ENCODE peak calls at places on chromosomes 12 and 14, in five cellular contexts. W, V, O, R and C are unnamed samples.
A peak's percentile ranks its signal among the peaks of the same experiment; 100 is the strongest.

GRCh38 chr12:119594772-119595445 is 1.3 kb downstream of the TMEM233 start:
- DNase-seq in R (no peak), V (no peak), W (no peak), O (no peak), C (no peak)

GRCh38 chr12:88993655-88994054 is 358.6 kb downstream of the DUSP6 start:
- DNase-seq in V (no peak), R (no peak), W (no peak), O (peak; percentile 61), C (peak; percentile 41)

GRCh38 chr12:102172436-102172835 is 25.2 kb downstream of the PMCH start:
- DNase-seq in R (no peak), V (no peak), W (no peak), O (peak; percentile 70), C (no peak)

GRCh38 chr12:108852674-108853073 is 4.7 kb downstream of the SSH1 start:
- DNase-seq in O (no peak), V (no peak), R (no peak), W (no peak), C (no peak)

GRCh38 chr12:14928946-14929345 is 9.4 kb downstream of the ERP27 start:
- DNase-seq in R (no peak), V (no peak), W (no peak), O (no peak), C (peak; percentile 25)

GRCh38 chr14:20661197-20661596 is 19.7 kb upstream of the OR6S1 start:
- DNase-seq in W (no peak), R (no peak), O (no peak), V (no peak), C (no peak)

GRCh38 chr14:74712499-74713394 is at the start of the genes AREL1 and FCF1:
- DNase-seq in O (peak; percentile 88), R (peak; percentile 68), W (peak; percentile 56), V (peak; percentile 56), C (no peak)

GRCh38 chr12:126084480-126084879 is 1019.2 kb downstream of the AACS start:
- DNase-seq in R (no peak), O (no peak), W (no peak), V (no peak), C (no peak)

GRCh38 chr12:98352835-98353234 is 162.6 kb upstream of the TMPO start:
- DNase-seq in W (no peak), O (no peak), R (no peak), V (no peak), C (no peak)

GRCh38 chr14:21287166-21287565 is 7.3 kb downstream of the RPGRIP1 start:
- DNase-seq in O (no peak), W (no peak), R (no peak), V (no peak), C (no peak)

GRCh38 chr12:114269153-114269552 is 136.8 kb downstream of the TBX5 start:
- DNase-seq in O (no peak), W (no peak), R (no peak), V (no peak), C (no peak)

GRCh38 chr12:25829192-25829591 is 129.3 kb upstream of the RASSF8 start:
- DNase-seq in O (peak; percentile 98), V (no peak), R (no peak), W (peak; percentile 39), C (no peak)

GRCh38 chr12:109696485-109697269 is 16.9 kb upstream of the FAM222A start:
- DNase-seq in O (no peak), V (no peak), W (no peak), R (no peak), C (no peak)

GRCh38 chr12:111642681-111643427 is 42.9 kb downstream of the BRAP start:
- DNase-seq in R (no peak), O (no peak), W (no peak), V (no peak), C (no peak)

GRCh38 chr12:107091989-107092641 is 1.2 kb downstream of the CRY1 start:
- DNase-seq in R (no peak), V (no peak), W (peak; percentile 35), O (peak; percentile 91), C (peak; percentile 78)

GRCh38 chr12:71671311-71671710 is 7.2 kb downstream of the THAP2 start:
- DNase-seq in R (no peak), V (no peak), W (no peak), O (no peak), C (no peak)

GRCh38 chr12:7460375-7461259 is 16.7 kb upstream of the CD163L1 start:
- DNase-seq in W (no peak), V (no peak), R (peak; percentile 48), O (peak; percentile 28), C (peak; percentile 39)

GRCh38 chr14:44795725-44796124 is 166.0 kb downstream of the KLHL28 start:
- DNase-seq in V (no peak), O (no peak), R (no peak), W (no peak), C (no peak)

GRCh38 chr14:37253905-37254304 is 56.2 kb downstream of the MIPOL1 start:
- DNase-seq in V (no peak), R (no peak), W (no peak), O (peak; percentile 64), C (no peak)

GRCh38 chr12:14993537-14994266 is 20.9 kb downstream of the PDE6H start:
- DNase-seq in R (no peak), V (no peak), O (peak; percentile 23), W (peak; percentile 7), C (no peak)

GRCh38 chr12:29572938-29573337 is 75.5 kb upstream of the OVCH1 start:
- DNase-seq in R (no peak), O (no peak), V (no peak), W (no peak), C (no peak)

GRCh38 chr14:67704018-67704417 is 2.3 kb downstream of the RDH12 start:
- DNase-seq in W (no peak), O (no peak), R (no peak), V (no peak), C (no peak)

GRCh38 chr12:68623984-68624383 is 13.3 kb downstream of the RAP1B start:
- DNase-seq in O (no peak), V (no peak), R (no peak), W (no peak), C (no peak)

GRCh38 chr12:100926669-100927248 is 132.2 kb downstream of the ANO4 start:
- DNase-seq in O (no peak), W (no peak), R (no peak), V (no peak), C (peak; percentile 24)

GRCh38 chr14:37201724-37202123 is 4.0 kb downstream of the MIPOL1 start:
- DNase-seq in V (no peak), W (no peak), R (no peak), O (no peak), C (no peak)

GRCh38 chr12:110203546-110203945 is 77.5 kb upstream of the ATP2A2 start:
- DNase-seq in R (no peak), V (no peak), W (no peak), O (no peak), C (no peak)

GRCh38 chr12:51819851-51820720 is 28.4 kb downstream of the FIGNL2 start:
- DNase-seq in O (no peak), R (no peak), W (no peak), V (peak; percentile 24), C (peak; percentile 57)

GRCh38 chr12:118773956-118774723 is 207.2 kb upstream of the SRRM4 start:
- DNase-seq in R (no peak), W (no peak), V (no peak), O (no peak), C (no peak)

GRCh38 chr12:101074940-101075680 is 134.9 kb downstream of the SLC5A8 start:
- DNase-seq in W (no peak), R (no peak), V (no peak), O (no peak), C (no peak)

GRCh38 chr12:46945591-46945990 is 119.8 kb upstream of the SLC38A4 start:
- DNase-seq in O (no peak), V (no peak), W (no peak), R (no peak), C (no peak)

GRCh38 chr14:96056509-96057422 is 17.6 kb downstream of the C14orf132 start:
- DNase-seq in W (no peak), R (no peak), V (no peak), O (no peak), C (no peak)